ENCODE peak calls at places on chromosome 2, in seven cellular contexts. One of them, this sample, is unnamed.

GRCh38 chr2:160380613-160381012 is 113.0 kb downstream of the RBMS1 start:
- DNase-seq in mammary epithelial cell: no peak
- DNase-seq in neural progenitor cell: no peak
- DNase-seq in HCT116: no peak
- DNase-seq in PC-9: no peak
- DNase-seq in GM23338: no peak
- DNase-seq in astrocyte: no peak
- DNase-seq in this sample: no peak

GRCh38 chr2:142131016-142131714 is at the start of gene LRP1B:
- DNase-seq in mammary epithelial cell: peak
- DNase-seq in neural progenitor cell: peak
- DNase-seq in HCT116: no peak
- DNase-seq in PC-9: peak
- DNase-seq in GM23338: peak
- DNase-seq in astrocyte: peak
- DNase-seq in this sample: peak

GRCh38 chr2:67974564-67975430 is 88.0 kb downstream of the C1D start:
- DNase-seq in mammary epithelial cell: no peak
- DNase-seq in neural progenitor cell: no peak
- DNase-seq in HCT116: no peak
- DNase-seq in PC-9: no peak
- DNase-seq in GM23338: no peak
- DNase-seq in astrocyte: peak
- DNase-seq in this sample: peak

GRCh38 chr2:120978359-120979050 is 242.8 kb downstream of the GLI2 start:
- DNase-seq in mammary epithelial cell: no peak
- DNase-seq in neural progenitor cell: no peak
- DNase-seq in HCT116: no peak
- DNase-seq in PC-9: peak
- DNase-seq in GM23338: no peak
- DNase-seq in astrocyte: peak
- DNase-seq in this sample: peak

GRCh38 chr2:40037303-40037702 is 258.2 kb upstream of the THUMPD2 start:
- DNase-seq in mammary epithelial cell: no peak
- DNase-seq in neural progenitor cell: no peak
- DNase-seq in HCT116: no peak
- DNase-seq in PC-9: no peak
- DNase-seq in GM23338: no peak
- DNase-seq in astrocyte: no peak
- DNase-seq in this sample: no peak

GRCh38 chr2:157325786-157326185 is at the start of gene ERMN:
- DNase-seq in mammary epithelial cell: no peak
- DNase-seq in neural progenitor cell: peak
- DNase-seq in HCT116: no peak
- DNase-seq in PC-9: no peak
- DNase-seq in GM23338: peak
- DNase-seq in astrocyte: no peak
- DNase-seq in this sample: no peak

GRCh38 chr2:100601661-100602060 is 38.9 kb downstream of the PDCL3 start:
- DNase-seq in mammary epithelial cell: no peak
- DNase-seq in neural progenitor cell: no peak
- DNase-seq in HCT116: no peak
- DNase-seq in PC-9: no peak
- DNase-seq in GM23338: no peak
- DNase-seq in astrocyte: no peak
- DNase-seq in this sample: no peak

GRCh38 chr2:40384714-40385113 is 67.2 kb downstream of the SLC8A1 start:
- DNase-seq in mammary epithelial cell: peak
- DNase-seq in neural progenitor cell: no peak
- DNase-seq in HCT116: no peak
- DNase-seq in PC-9: no peak
- DNase-seq in GM23338: no peak
- DNase-seq in astrocyte: peak
- DNase-seq in this sample: peak

GRCh38 chr2:223465793-223466192 is 136.4 kb downstream of the SCG2 start:
- DNase-seq in mammary epithelial cell: peak
- DNase-seq in neural progenitor cell: no peak
- DNase-seq in HCT116: no peak
- DNase-seq in PC-9: peak
- DNase-seq in GM23338: no peak
- DNase-seq in astrocyte: peak
- DNase-seq in this sample: peak

GRCh38 chr2:150484461-150484931 is 3.0 kb downstream of the RND3 start:
- DNase-seq in mammary epithelial cell: peak
- DNase-seq in neural progenitor cell: peak
- DNase-seq in HCT116: no peak
- DNase-seq in PC-9: no peak
- DNase-seq in GM23338: no peak
- DNase-seq in astrocyte: no peak
- DNase-seq in this sample: no peak

GRCh38 chr2:84249140-84249539 is 209.9 kb downstream of the SUCLG1 start:
- DNase-seq in mammary epithelial cell: no peak
- DNase-seq in neural progenitor cell: no peak
- DNase-seq in HCT116: no peak
- DNase-seq in PC-9: no peak
- DNase-seq in GM23338: no peak
- DNase-seq in astrocyte: no peak
- DNase-seq in this sample: no peak

GRCh38 chr2:84247532-84247931 is 211.5 kb downstream of the SUCLG1 start:
- DNase-seq in mammary epithelial cell: peak
- DNase-seq in neural progenitor cell: no peak
- DNase-seq in HCT116: no peak
- DNase-seq in PC-9: no peak
- DNase-seq in GM23338: no peak
- DNase-seq in astrocyte: no peak
- DNase-seq in this sample: no peak

GRCh38 chr2:84238907-84239306 is 220.2 kb downstream of the SUCLG1 start:
- DNase-seq in mammary epithelial cell: no peak
- DNase-seq in neural progenitor cell: no peak
- DNase-seq in HCT116: no peak
- DNase-seq in PC-9: no peak
- DNase-seq in GM23338: no peak
- DNase-seq in astrocyte: no peak
- DNase-seq in this sample: no peak

DNA sequence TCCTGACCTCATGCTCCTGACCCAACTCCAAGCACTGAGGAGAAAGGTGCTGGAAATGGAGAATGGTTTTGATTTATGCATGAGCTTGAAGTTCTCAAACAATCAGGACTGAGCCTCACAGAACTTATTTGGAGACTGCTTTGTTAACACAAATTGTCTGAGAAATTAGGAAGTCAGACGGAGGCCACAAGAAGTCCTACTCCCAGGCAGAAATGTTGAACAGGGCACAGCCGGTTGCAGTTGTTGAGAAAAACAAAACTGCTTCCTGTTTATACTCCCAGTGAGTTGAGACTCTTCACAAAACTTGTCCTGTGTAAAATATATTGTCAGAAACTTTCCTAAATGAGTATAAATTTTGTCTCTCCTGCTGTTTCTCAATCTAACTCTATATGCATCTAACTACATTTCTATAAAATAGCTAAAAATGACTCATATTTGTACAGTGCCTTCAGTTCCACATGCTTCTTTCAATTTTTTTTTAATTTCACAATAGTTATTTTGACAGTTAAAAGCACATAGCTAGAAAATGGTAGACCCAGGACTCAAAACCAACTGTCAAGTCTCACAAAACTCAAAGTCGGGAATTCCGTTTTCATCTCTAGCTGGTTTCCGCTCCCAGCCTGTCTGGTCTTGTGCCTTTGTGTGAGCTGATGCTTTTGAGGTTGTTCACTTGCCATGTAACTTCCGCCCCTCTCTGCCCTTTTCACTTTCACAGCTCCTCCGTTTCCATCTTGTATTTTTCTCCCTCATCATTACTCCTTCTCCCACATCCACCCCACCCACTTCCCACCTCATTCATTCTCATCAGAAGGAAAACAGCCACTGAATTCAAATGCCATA is 215.1 kb downstream of the SUCLG1 start:
- DNase-seq in mammary epithelial cell: no peak
- DNase-seq in neural progenitor cell: no peak
- DNase-seq in HCT116: no peak
- DNase-seq in PC-9: no peak
- DNase-seq in GM23338: no peak
- DNase-seq in astrocyte: no peak
- DNase-seq in this sample: no peak
- H3K4me3 ChIP-seq in mammary epithelial cell: no peak
- H3K4me3 ChIP-seq in neural progenitor cell: no peak
- H3K4me3 ChIP-seq in HCT116: no peak
- H3K4me3 ChIP-seq in PC-9: no peak
- H3K4me3 ChIP-seq in GM23338: no peak
- H3K4me3 ChIP-seq in astrocyte: no peak
- H3K4me3 ChIP-seq in this sample: no peak

GRCh38 chr2:191357682-191358081 is 112.5 kb downstream of the MYO1B start:
- DNase-seq in mammary epithelial cell: no peak
- DNase-seq in neural progenitor cell: no peak
- DNase-seq in HCT116: no peak
- DNase-seq in PC-9: no peak
- DNase-seq in GM23338: no peak
- DNase-seq in astrocyte: no peak
- DNase-seq in this sample: no peak
- H3K4me2 ChIP-seq in mammary epithelial cell: no peak
- H3K4me2 ChIP-seq in neural progenitor cell: no peak
- H3K4me2 ChIP-seq in HCT116: no peak
- H3K4me2 ChIP-seq in PC-9: no peak
- H3K4me2 ChIP-seq in GM23338: no peak
- H3K4me2 ChIP-seq in astrocyte: no peak
- H3K4me2 ChIP-seq in this sample: no peak

GRCh38 chr2:240821429-240821778 is 1.4 kb upstream of the KIF1A start:
- DNase-seq in mammary epithelial cell: no peak
- DNase-seq in neural progenitor cell: no peak
- DNase-seq in HCT116: no peak
- DNase-seq in PC-9: no peak
- DNase-seq in GM23338: no peak
- DNase-seq in astrocyte: no peak
- DNase-seq in this sample: no peak

GRCh38 chr2:240819404-240820013 is 510 bp downstream of the KIF1A start:
- DNase-seq in mammary epithelial cell: no peak
- DNase-seq in neural progenitor cell: peak
- DNase-seq in HCT116: no peak
- DNase-seq in PC-9: no peak
- DNase-seq in GM23338: peak
- DNase-seq in astrocyte: no peak
- DNase-seq in this sample: no peak

GRCh38 chr2:240820014-240820606 is at the start of gene KIF1A:
- DNase-seq in mammary epithelial cell: no peak
- DNase-seq in neural progenitor cell: peak
- DNase-seq in HCT116: no peak
- DNase-seq in PC-9: no peak
- DNase-seq in GM23338: peak
- DNase-seq in astrocyte: no peak
- DNase-seq in this sample: no peak

GRCh38 chr2:240822280-240822847 is 2.3 kb upstream of the KIF1A start:
- DNase-seq in mammary epithelial cell: no peak
- DNase-seq in neural progenitor cell: no peak
- DNase-seq in HCT116: no peak
- DNase-seq in PC-9: no peak
- DNase-seq in GM23338: no peak
- DNase-seq in astrocyte: no peak
- DNase-seq in this sample: no peak

DNA sequence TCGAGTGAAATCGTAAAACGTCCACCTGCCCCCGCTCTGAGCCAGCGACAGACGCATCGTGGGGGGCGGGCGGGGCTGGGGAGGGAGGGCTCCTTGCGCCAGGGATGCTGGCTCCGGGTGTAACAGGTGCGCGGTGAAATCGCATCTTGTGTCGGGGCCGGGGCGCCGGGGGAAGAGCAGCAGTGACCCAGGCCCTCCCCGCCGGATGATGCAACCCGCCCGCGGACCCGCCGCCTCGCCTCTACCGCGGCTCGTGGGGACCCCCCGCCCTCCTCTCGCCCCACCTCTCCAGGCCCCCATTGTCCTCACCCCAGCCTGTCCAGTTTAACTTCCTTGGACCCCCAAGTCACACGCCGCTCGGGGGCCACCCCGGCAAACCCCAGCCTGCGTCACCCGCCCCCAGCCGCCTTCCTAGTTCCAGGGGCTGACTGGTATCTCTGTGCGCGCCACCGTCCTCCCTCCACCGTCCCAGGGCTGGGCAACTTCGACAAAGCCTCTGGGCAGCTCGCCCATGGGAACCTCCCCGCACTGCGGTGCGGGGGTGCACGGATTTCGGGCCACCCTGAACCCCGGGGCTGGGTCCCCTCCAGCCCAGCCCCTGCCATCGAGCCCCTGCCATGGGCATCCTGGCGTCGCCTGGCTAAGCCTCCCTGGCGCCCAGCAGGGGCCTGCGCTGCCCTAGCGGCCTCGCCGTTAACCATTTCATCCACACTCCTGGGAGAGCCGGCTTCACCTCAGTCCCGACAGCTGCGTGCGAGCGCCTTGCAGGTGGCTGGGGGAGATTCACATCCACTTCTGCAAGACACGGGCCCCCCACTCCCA is 799 bp upstream of the KIF1A start:
- DNase-seq in mammary epithelial cell: no peak
- DNase-seq in neural progenitor cell: peak
- DNase-seq in HCT116: no peak
- DNase-seq in PC-9: no peak
- DNase-seq in GM23338: peak
- DNase-seq in astrocyte: no peak
- DNase-seq in this sample: no peak
- TF ChIP-seq EZH2 in mammary epithelial cell: peak
- TF ChIP-seq EZH2 in neural progenitor cell: peak
- TF ChIP-seq EZH2 in HCT116: no peak
- TF ChIP-seq EZH2 in PC-9: no peak
- TF ChIP-seq EZH2 in GM23338: no peak
- TF ChIP-seq EZH2 in astrocyte: peak
- TF ChIP-seq EZH2 in this sample: peak

DNA sequence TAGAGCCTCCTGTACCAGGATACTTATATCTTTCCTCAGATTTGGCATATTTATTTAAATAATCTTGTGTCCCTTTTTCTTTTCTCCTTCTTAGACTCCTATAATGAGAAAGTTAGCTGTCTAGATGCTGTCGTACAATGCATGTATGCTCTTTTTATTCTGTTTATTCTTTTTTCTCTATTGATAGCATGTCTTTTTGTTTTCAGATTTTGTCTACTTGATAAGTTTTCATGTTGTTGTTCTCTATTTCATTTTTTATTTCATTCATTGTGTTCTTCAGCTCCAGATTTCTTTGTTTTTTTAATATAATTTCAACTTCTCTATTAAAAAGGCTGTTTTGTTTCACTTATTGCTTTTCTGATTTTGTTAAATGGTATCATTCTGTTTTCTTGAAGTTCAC is 674.3 kb upstream of the POU3F3 start:
- DNase-seq in mammary epithelial cell: no peak
- DNase-seq in neural progenitor cell: no peak
- DNase-seq in HCT116: no peak
- DNase-seq in PC-9: no peak
- DNase-seq in GM23338: no peak
- DNase-seq in astrocyte: no peak
- DNase-seq in this sample: no peak
- H3K4me3 ChIP-seq in mammary epithelial cell: no peak
- H3K4me3 ChIP-seq in neural progenitor cell: no peak
- H3K4me3 ChIP-seq in HCT116: no peak
- H3K4me3 ChIP-seq in PC-9: no peak
- H3K4me3 ChIP-seq in GM23338: no peak
- H3K4me3 ChIP-seq in astrocyte: no peak
- H3K4me3 ChIP-seq in this sample: no peak